ENCODE peak calls at places on chromosomes 2 and 18, in nine cellular contexts. L is suprapubic skin, Q is sigmoid colon, N is transverse colon, X is H1, H is upper lobe of left lung, R is stomach, T is K562, G is GM12878. O is an unnamed sample.

GRCh38 chr2:48284624-48285212 is 245.2 kb upstream of the STON1 start:
- DNase-seq in G (no peak), T (no peak), X (no peak), R (no peak), L (no peak), Q (no peak), N (no peak), H (no peak), O (no peak)

GRCh38 chr2:104976603-104977120 is 61.2 kb upstream of the MRPS9 start:
- DNase-seq in N (peak), Q (no peak), L (no peak), T (peak), G (peak), H (no peak), X (no peak), R (no peak), O (no peak)

GRCh38 chr18:7616661-7617060 is 49.5 kb downstream of the PTPRM start:
- DNase-seq in N (peak), G (no peak), H (no peak), X (no peak), R (no peak), T (no peak), Q (peak), L (no peak), O (peak)

GRCh38 chr2:142124706-142125105 is 6.1 kb downstream of the LRP1B start:
- DNase-seq in X (no peak), T (no peak), L (no peak), Q (no peak), R (no peak), N (no peak), G (no peak), H (no peak), O (no peak)

GRCh38 chr2:18684202-18685040 is 95.1 kb upstream of the NT5C1B start:
- DNase-seq in G (no peak), L (no peak), X (no peak), R (no peak), N (peak), T (no peak), Q (no peak), H (no peak), O (no peak)

GRCh38 chr18:46917108-46917807 is at the start of the genes KATNAL2 and PIAS2:
- DNase-seq in X (peak), Q (peak), N (peak), L (peak), H (peak), T (peak), R (peak), G (no peak), O (peak)

GRCh38 chr18:2147424-2147823 is 423.9 kb downstream of the METTL4 start:
- DNase-seq in L (no peak), H (no peak), Q (no peak), G (no peak), N (no peak), T (no peak), X (no peak), R (no peak), O (no peak)

GRCh38 chr2:170585067-170585466 is 130.1 kb upstream of the SP5 start:
- DNase-seq in H (no peak), X (no peak), N (no peak), T (no peak), G (no peak), Q (no peak), R (no peak), L (no peak), O (no peak)

GRCh38 chr2:8488001-8488738 is 193.7 kb upstream of the ID2 start:
- DNase-seq in N (no peak), T (no peak), G (peak), R (no peak), L (no peak), X (no peak), Q (peak), H (peak), O (no peak)

DNA sequence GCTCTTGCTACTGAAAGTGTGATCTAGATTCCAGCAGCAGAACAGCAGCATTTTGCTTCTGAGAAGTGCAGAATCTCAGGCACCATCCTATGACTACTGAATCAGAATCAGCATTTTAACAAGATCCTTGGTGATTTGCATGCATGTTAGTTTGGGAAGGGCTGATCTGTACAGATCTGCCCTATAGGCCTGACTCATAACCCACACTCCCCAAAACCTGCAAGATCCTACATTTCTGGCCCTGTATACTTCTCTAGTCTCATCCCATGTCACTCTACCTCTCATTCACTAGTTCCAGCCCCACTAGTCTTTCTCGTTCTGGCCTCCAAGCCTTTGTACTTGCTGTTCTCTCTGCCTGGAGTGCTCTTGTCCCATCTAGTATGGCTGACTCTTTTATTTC is 15.7 kb upstream of the DARS1 start:
- DNase-seq in R (no peak), X (no peak), T (no peak), Q (no peak), G (no peak), N (no peak), L (no peak), H (no peak), O (no peak)
- H3K27ac ChIP-seq in R (no peak), X (no peak), T (no peak), Q (peak), G (no peak), N (no peak), L (no peak), H (no peak), O (peak)

DNA sequence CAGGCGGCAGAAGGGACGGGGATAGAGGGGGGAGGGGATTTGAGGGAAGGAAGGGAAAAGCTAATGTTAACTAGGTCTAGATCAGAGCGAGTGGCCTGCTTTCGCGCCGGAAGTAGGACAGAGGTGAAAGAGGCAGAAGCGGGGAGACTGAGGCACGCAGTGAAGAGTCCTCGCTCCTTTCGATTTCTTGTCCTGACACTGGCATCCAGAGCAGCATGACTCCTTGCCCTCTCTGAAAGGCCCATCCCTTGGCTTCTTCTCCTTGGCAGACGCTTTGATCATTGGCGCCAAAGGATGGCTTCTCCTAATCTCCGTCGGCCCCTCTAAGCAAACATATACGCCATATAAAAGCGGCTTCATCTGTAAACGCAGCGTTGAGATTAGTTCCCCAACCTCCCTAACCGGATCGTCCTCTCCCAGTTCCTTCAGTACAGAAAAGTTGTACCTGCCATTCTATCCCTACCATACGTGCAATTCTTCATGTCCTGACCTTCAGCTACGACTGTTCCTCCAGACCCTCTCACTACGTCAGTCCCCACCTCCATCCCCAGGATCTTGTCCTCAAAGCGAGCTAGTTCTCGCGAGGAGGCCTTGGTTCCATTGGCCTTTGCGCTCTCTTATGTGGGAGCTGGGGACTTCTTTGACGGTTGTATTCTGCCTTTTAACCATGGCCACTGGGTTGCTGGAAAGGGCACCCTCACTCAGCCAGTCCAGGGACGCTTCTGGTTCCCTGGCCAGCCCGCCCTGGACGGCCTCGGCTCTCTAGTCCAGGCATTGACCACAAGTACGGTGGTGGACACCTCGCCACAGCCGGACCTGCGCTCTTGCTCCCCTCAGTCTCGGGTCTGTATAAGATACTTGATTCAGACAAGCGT is 857 bp upstream of the NEUROD1 start:
- DNase-seq in N (no peak), Q (no peak), H (no peak), T (no peak), L (no peak), G (no peak), X (no peak), R (no peak), O (no peak)
- TF ChIP-seq EP300 in N (no peak), Q (no peak), H (no peak), T (no peak), L (no peak), G (no peak), X (no peak), R (no peak), O (no peak)

GRCh38 chr2:163775304-163775703 is 39.5 kb upstream of the FIGN start:
- DNase-seq in N (no peak), G (no peak), L (no peak), X (no peak), H (no peak), R (no peak), T (no peak), Q (no peak), O (no peak)

GRCh38 chr2:163774862-163775261 is 39.1 kb upstream of the FIGN start:
- DNase-seq in H (no peak), N (no peak), T (no peak), L (no peak), G (no peak), R (no peak), Q (no peak), X (no peak), O (no peak)

GRCh38 chr2:163778045-163778753 is 42.4 kb upstream of the FIGN start:
- DNase-seq in N (no peak), G (no peak), R (peak), Q (no peak), X (no peak), T (no peak), H (no peak), L (no peak), O (no peak)

GRCh38 chr2:163785162-163785561 is 49.4 kb upstream of the FIGN start:
- DNase-seq in T (no peak), Q (no peak), H (no peak), R (no peak), L (no peak), N (no peak), X (no peak), G (no peak), O (no peak)

GRCh38 chr2:163779970-163780597 is 44.3 kb upstream of the FIGN start:
- DNase-seq in L (no peak), N (no peak), H (peak), G (no peak), T (no peak), R (peak), Q (no peak), X (no peak), O (no peak)
- TF ChIP-seq POLR2AphosphoS5 in L (no peak), N (no peak), H (no peak), G (no peak), T (no peak), R (no peak), Q (no peak), X (no peak), O (no peak)

DNA sequence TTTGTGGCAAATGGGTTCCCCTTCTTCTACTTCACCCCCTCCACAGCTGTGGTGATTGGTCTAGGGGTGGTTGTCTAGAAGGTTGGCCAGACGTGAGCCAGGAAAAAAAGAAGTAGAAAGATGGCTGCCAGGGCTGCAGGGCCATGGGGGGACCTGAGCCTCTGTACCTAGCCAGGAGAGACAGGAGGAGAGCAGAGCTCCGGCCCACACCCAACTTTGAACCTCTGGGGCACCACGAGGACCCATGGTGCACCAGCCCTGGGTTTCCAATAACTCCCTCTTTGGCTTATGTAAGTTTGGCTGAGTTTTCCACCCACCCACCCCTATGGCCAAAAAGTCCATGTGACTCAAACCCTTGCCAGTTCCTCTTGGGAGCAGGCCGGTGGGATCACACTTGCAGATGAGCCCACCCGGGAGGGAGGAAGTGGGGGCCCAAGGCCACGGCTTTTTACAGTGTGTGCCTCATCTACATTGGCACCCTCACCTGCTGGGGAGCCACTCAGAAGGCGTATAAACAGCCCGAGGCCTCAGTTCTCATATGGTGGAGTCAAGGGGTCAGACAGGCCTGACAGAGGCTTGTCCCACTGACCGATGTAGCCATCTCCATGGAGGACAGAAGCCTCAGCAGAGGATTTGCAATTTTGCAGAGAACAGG is 293.1 kb upstream of the HDAC4 start:
- DNase-seq in Q (no peak), H (no peak), L (no peak), R (no peak), N (no peak), X (no peak), G (no peak), T (no peak), O (peak)
- H3K27ac ChIP-seq in Q (no peak), H (no peak), L (no peak), R (no peak), N (no peak), X (no peak), G (no peak), T (no peak), O (no peak)

GRCh38 chr2:42045956-42046748 is 1.7 kb upstream of the PKDCC start:
- DNase-seq in X (no peak), H (no peak), R (no peak), T (peak), N (no peak), L (no peak), Q (no peak), G (no peak), O (no peak)
- TF ChIP-seq EP300 in X (no peak), H (no peak), R (no peak), T (no peak), N (no peak), L (no peak), Q (no peak), G (no peak), O (no peak)

GRCh38 chr2:63983986-63984605 is 35.1 kb downstream of the VPS54 start:
- DNase-seq in R (no peak), N (no peak), Q (no peak), H (no peak), T (no peak), L (no peak), X (no peak), G (no peak), O (no peak)
- TF ChIP-seq POLR2AphosphoS5 in R (no peak), N (no peak), Q (no peak), H (no peak), T (no peak), L (no peak), X (no peak), G (no peak), O (no peak)